ENCODE peak calls at places on chromosomes 1 and 21, in seven cellular contexts. One of them, this sample, is unnamed.

GRCh38 chr1:39398278-39399010 is 93.0 kb upstream of the BMP8A start:
- DNase-seq in stomach: peak
- DNase-seq in K562: peak
- DNase-seq in heart right ventricle: no peak
- DNase-seq in suprapubic skin: peak
- DNase-seq in ovary: no peak
- DNase-seq in uterus: peak
- DNase-seq in this sample: peak

GRCh38 chr1:84012018-84012417 is 13.1 kb upstream of the TTLL7 start:
- DNase-seq in K562: no peak
- DNase-seq in stomach: no peak
- DNase-seq in suprapubic skin: no peak
- DNase-seq in uterus: no peak
- DNase-seq in ovary: no peak
- DNase-seq in heart right ventricle: no peak
- DNase-seq in this sample: no peak

GRCh38 chr1:32886012-32886827 is at the start of gene HPCA:
- DNase-seq in heart right ventricle: peak
- DNase-seq in stomach: peak
- DNase-seq in uterus: no peak
- DNase-seq in ovary: peak
- DNase-seq in suprapubic skin: no peak
- DNase-seq in K562: peak
- DNase-seq in this sample: peak

GRCh38 chr1:151968058-151968457 is 25.6 kb downstream of the S100A10 start:
- DNase-seq in uterus: no peak
- DNase-seq in K562: no peak
- DNase-seq in stomach: peak
- DNase-seq in heart right ventricle: no peak
- DNase-seq in suprapubic skin: peak
- DNase-seq in ovary: no peak
- DNase-seq in this sample: peak

GRCh38 chr1:172640146-172640545 is 18.8 kb upstream of the FASLG start:
- DNase-seq in heart right ventricle: no peak
- DNase-seq in uterus: no peak
- DNase-seq in stomach: no peak
- DNase-seq in K562: no peak
- DNase-seq in ovary: no peak
- DNase-seq in suprapubic skin: no peak
- DNase-seq in this sample: no peak

GRCh38 chr1:16979475-16980327 is 719 bp downstream of the MFAP2 start:
- DNase-seq in K562: peak
- DNase-seq in uterus: peak
- DNase-seq in ovary: peak
- DNase-seq in suprapubic skin: no peak
- DNase-seq in stomach: no peak
- DNase-seq in heart right ventricle: peak
- DNase-seq in this sample: no peak

GRCh38 chr1:54548389-54549044 is 489 bp downstream of the ACOT11 start:
- DNase-seq in stomach: peak
- DNase-seq in uterus: no peak
- DNase-seq in suprapubic skin: no peak
- DNase-seq in K562: no peak
- DNase-seq in heart right ventricle: peak
- DNase-seq in ovary: peak
- DNase-seq in this sample: no peak

GRCh38 chr1:239112536-239112935 is 273.8 kb upstream of the CHRM3 start:
- DNase-seq in K562: no peak
- DNase-seq in stomach: no peak
- DNase-seq in uterus: no peak
- DNase-seq in ovary: no peak
- DNase-seq in suprapubic skin: no peak
- DNase-seq in heart right ventricle: no peak
- DNase-seq in this sample: no peak

GRCh38 chr1:5495596-5496410 is 496.4 kb downstream of the NPHP4 start:
- DNase-seq in K562: no peak
- DNase-seq in stomach: no peak
- DNase-seq in heart right ventricle: no peak
- DNase-seq in uterus: no peak
- DNase-seq in suprapubic skin: no peak
- DNase-seq in ovary: no peak
- DNase-seq in this sample: no peak

GRCh38 chr1:96926176-96926575 is 204.6 kb downstream of the PTBP2 start:
- DNase-seq in K562: no peak
- DNase-seq in suprapubic skin: no peak
- DNase-seq in heart right ventricle: no peak
- DNase-seq in stomach: no peak
- DNase-seq in ovary: no peak
- DNase-seq in uterus: no peak
- DNase-seq in this sample: no peak

GRCh38 chr1:207815913-207816312 is 64.1 kb downstream of the CD46 start:
- DNase-seq in stomach: no peak
- DNase-seq in uterus: no peak
- DNase-seq in heart right ventricle: no peak
- DNase-seq in K562: no peak
- DNase-seq in suprapubic skin: peak
- DNase-seq in ovary: no peak
- DNase-seq in this sample: no peak

GRCh38 chr21:45551316-45551715 is 9.1 kb upstream of the SLC19A1 start:
- DNase-seq in ovary: no peak
- DNase-seq in heart right ventricle: no peak
- DNase-seq in stomach: no peak
- DNase-seq in K562: no peak
- DNase-seq in suprapubic skin: peak
- DNase-seq in uterus: no peak
- DNase-seq in this sample: no peak

GRCh38 chr1:190634134-190634533 is 156.5 kb upstream of the BRINP3 start:
- DNase-seq in K562: no peak
- DNase-seq in heart right ventricle: no peak
- DNase-seq in stomach: no peak
- DNase-seq in ovary: no peak
- DNase-seq in suprapubic skin: no peak
- DNase-seq in uterus: no peak
- DNase-seq in this sample: no peak

GRCh38 chr1:177172866-177173265 is 2.1 kb downstream of the BRINP2 start:
- DNase-seq in K562: no peak
- DNase-seq in ovary: no peak
- DNase-seq in suprapubic skin: no peak
- DNase-seq in stomach: no peak
- DNase-seq in uterus: no peak
- DNase-seq in heart right ventricle: no peak
- DNase-seq in this sample: no peak

GRCh38 chr1:9263984-9264929 is 28.4 kb upstream of the SPSB1 start:
- DNase-seq in K562: no peak
- DNase-seq in heart right ventricle: no peak
- DNase-seq in uterus: no peak
- DNase-seq in ovary: no peak
- DNase-seq in suprapubic skin: peak
- DNase-seq in stomach: no peak
- DNase-seq in this sample: no peak

GRCh38 chr21:28018741-28019669 is 973.7 kb downstream of the LTN1 start:
- DNase-seq in uterus: no peak
- DNase-seq in suprapubic skin: no peak
- DNase-seq in heart right ventricle: peak
- DNase-seq in stomach: no peak
- DNase-seq in K562: no peak
- DNase-seq in ovary: no peak
- DNase-seq in this sample: no peak

GRCh38 chr1:182718311-182718710 is 33.9 kb upstream of the RGS8 start:
- DNase-seq in heart right ventricle: no peak
- DNase-seq in stomach: no peak
- DNase-seq in suprapubic skin: no peak
- DNase-seq in ovary: no peak
- DNase-seq in K562: no peak
- DNase-seq in uterus: no peak
- DNase-seq in this sample: no peak

GRCh38 chr1:63713627-63714481 is 60.0 kb upstream of the ROR1 start:
- DNase-seq in suprapubic skin: no peak
- DNase-seq in K562: no peak
- DNase-seq in uterus: no peak
- DNase-seq in heart right ventricle: no peak
- DNase-seq in stomach: no peak
- DNase-seq in ovary: no peak
- DNase-seq in this sample: peak

GRCh38 chr1:245969274-245969673 is 537.8 kb downstream of the SMYD3 start:
- DNase-seq in ovary: no peak
- DNase-seq in stomach: no peak
- DNase-seq in uterus: no peak
- DNase-seq in suprapubic skin: no peak
- DNase-seq in K562: no peak
- DNase-seq in heart right ventricle: no peak
- DNase-seq in this sample: no peak

GRCh38 chr1:221794079-221794670 is 52.3 kb upstream of the DUSP10 start:
- DNase-seq in uterus: no peak
- DNase-seq in stomach: no peak
- DNase-seq in heart right ventricle: no peak
- DNase-seq in suprapubic skin: no peak
- DNase-seq in K562: no peak
- DNase-seq in ovary: no peak
- DNase-seq in this sample: no peak
- TF ChIP-seq CTCF in uterus: no peak
- TF ChIP-seq CTCF in stomach: no peak
- TF ChIP-seq CTCF in heart right ventricle: no peak
- TF ChIP-seq CTCF in suprapubic skin: no peak
- TF ChIP-seq CTCF in K562: no peak
- TF ChIP-seq CTCF in ovary: no peak
- TF ChIP-seq CTCF in this sample: no peak

DNA sequence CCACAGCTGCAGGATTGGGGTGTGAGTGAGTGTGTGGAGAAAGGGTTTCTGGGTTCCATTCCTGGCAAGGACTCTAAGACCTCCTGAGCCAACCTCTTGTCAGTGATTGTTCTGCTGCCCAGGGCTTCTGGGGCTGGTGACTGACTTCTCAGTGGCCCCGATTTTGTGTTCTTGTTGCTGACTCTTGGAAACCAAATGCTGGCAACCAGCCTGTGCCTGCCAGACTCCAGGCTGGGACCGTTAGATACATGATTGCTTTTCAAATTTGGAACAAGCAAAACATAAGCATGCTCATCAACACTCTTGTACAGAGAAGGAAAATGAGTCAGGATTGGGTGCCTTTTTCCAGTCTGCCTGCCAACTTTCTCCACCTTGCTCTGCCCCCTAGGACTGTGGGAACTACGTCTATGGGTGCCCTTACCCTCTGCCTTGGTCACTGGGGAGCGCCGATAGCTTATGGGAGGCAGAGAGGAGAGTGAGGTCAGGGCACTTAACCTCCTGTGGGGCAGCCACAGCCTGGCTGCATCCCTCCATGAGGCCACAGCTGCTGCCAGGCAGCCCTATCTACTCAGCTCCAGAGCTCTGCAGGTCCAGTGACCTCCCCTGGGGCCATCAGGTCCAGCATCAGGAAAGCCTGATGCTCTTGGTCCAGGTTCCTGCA is 39.3 kb upstream of the EPS8L3 start:
- DNase-seq in ovary: peak
- DNase-seq in heart right ventricle: no peak
- DNase-seq in K562: no peak
- DNase-seq in suprapubic skin: no peak
- DNase-seq in stomach: peak
- DNase-seq in uterus: peak
- DNase-seq in this sample: no peak
- H3K27ac ChIP-seq in ovary: no peak
- H3K27ac ChIP-seq in heart right ventricle: peak
- H3K27ac ChIP-seq in K562: no peak
- H3K27ac ChIP-seq in suprapubic skin: peak
- H3K27ac ChIP-seq in stomach: peak
- H3K27ac ChIP-seq in uterus: no peak
- H3K27ac ChIP-seq in this sample: peak

GRCh38 chr21:39451332-39452206 is at the start of gene SH3BGR:
- DNase-seq in stomach: no peak
- DNase-seq in uterus: peak
- DNase-seq in suprapubic skin: no peak
- DNase-seq in K562: peak
- DNase-seq in heart right ventricle: peak
- DNase-seq in ovary: no peak
- DNase-seq in this sample: no peak

GRCh38 chr21:39447264-39447663 is 1.7 kb upstream of the LCA5L start:
- DNase-seq in suprapubic skin: no peak
- DNase-seq in heart right ventricle: no peak
- DNase-seq in stomach: no peak
- DNase-seq in uterus: no peak
- DNase-seq in ovary: no peak
- DNase-seq in K562: no peak
- DNase-seq in this sample: no peak

GRCh38 chr21:39444406-39445145 is 1.0 kb downstream of the LCA5L start:
- DNase-seq in uterus: peak
- DNase-seq in stomach: no peak
- DNase-seq in suprapubic skin: no peak
- DNase-seq in ovary: no peak
- DNase-seq in heart right ventricle: no peak
- DNase-seq in K562: peak
- DNase-seq in this sample: no peak

GRCh38 chr21:39441502-39442475 is 3.8 kb downstream of the LCA5L start:
- DNase-seq in suprapubic skin: no peak
- DNase-seq in ovary: no peak
- DNase-seq in stomach: no peak
- DNase-seq in uterus: no peak
- DNase-seq in heart right ventricle: no peak
- DNase-seq in K562: peak
- DNase-seq in this sample: no peak

DNA sequence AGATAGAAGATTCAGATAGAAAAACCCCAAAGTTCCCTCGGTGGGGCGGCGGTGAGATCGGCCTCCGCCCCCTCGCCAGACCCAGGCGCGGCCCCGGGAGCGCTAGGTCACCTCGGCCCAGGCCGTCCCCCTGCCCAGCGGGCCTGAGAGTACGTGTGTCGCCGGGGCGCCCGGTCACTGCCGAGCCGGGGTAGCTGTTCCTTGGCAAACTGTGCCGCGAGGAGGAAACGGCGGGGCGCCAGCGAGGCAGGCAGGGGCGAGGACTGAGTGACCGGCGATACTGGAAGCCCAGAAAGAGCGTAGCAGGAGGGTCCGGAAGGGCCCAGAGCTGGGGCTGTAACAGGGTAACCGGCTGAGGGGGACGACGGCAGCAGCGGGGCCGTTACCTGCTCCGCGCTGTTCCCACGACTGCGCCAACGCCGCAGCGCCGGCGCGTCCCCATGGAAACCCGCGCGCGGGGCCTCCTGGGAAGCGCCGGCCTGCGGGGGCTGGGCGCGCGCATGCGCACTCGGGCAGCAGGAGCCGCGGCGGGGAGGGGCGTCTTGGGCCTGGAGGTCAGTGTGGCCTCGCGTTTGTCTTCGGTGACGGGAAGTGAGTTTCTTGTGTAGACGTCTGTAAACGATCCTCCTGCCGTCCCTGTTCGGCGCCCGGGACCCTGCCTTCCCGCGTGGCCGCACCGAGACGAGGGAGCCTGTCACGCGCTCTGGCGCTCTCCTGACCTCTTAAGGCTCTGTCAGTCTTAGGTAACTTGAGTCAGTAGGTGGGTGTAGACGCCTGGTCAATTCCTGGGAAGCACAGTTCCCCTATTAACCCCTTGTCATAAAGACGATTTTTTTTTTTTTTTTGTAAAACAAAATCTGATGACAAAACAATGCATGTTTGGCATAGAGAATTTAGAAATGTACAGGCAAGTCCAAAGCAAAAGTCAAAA is at the start of gene LCA5L:
- DNase-seq in K562: peak
- DNase-seq in heart right ventricle: peak
- DNase-seq in ovary: peak
- DNase-seq in uterus: peak
- DNase-seq in suprapubic skin: peak
- DNase-seq in stomach: peak
- DNase-seq in this sample: peak
- TF ChIP-seq CTCF in K562: peak
- TF ChIP-seq CTCF in heart right ventricle: no peak
- TF ChIP-seq CTCF in ovary: no peak
- TF ChIP-seq CTCF in uterus: peak
- TF ChIP-seq CTCF in suprapubic skin: no peak
- TF ChIP-seq CTCF in stomach: peak
- TF ChIP-seq CTCF in this sample: no peak

GRCh38 chr1:2072109-2072806 is 22.0 kb downstream of the PRKCZ start:
- DNase-seq in heart right ventricle: peak
- DNase-seq in stomach: no peak
- DNase-seq in uterus: no peak
- DNase-seq in suprapubic skin: no peak
- DNase-seq in K562: no peak
- DNase-seq in ovary: no peak
- DNase-seq in this sample: peak
- H3K27ac ChIP-seq in heart right ventricle: no peak
- H3K27ac ChIP-seq in stomach: no peak
- H3K27ac ChIP-seq in uterus: no peak
- H3K27ac ChIP-seq in suprapubic skin: no peak
- H3K27ac ChIP-seq in K562: no peak
- H3K27ac ChIP-seq in ovary: no peak
- H3K27ac ChIP-seq in this sample: peak